ENCODE peak calls at places on chromosomes 4 and X, in ten cellular contexts. One of them, this sample, is unnamed.

GRCh38 chr4:1012031-1012739 is 759 bp downstream of the FGFRL1 start:
- DNase-seq in neural crest cell: no peak
- DNase-seq in mammary epithelial cell: peak; percentile 40
- DNase-seq in H1: no peak
- DNase-seq in PC-9: peak; percentile 58
- DNase-seq in NB4: peak; percentile 67
- DNase-seq in tibial nerve: no peak
- DNase-seq in cardiac muscle cell: peak; percentile 22
- DNase-seq in heart right ventricle: no peak
- DNase-seq in foreskin fibroblast: no peak
- DNase-seq in this sample: no peak

GRCh38 chr4:86387013-86387412 is 27.2 kb upstream of the MAPK10 start:
- DNase-seq in neural crest cell: no peak
- DNase-seq in mammary epithelial cell: no peak
- DNase-seq in H1: no peak
- DNase-seq in PC-9: no peak
- DNase-seq in NB4: peak; percentile 51
- DNase-seq in tibial nerve: no peak
- DNase-seq in cardiac muscle cell: no peak
- DNase-seq in heart right ventricle: no peak
- DNase-seq in foreskin fibroblast: no peak
- DNase-seq in this sample: no peak

GRCh38 chrX:103791826-103792458 is 15.3 kb downstream of the PLP1 start:
- DNase-seq in neural crest cell: no peak
- DNase-seq in mammary epithelial cell: no peak
- DNase-seq in H1: no peak
- DNase-seq in PC-9: no peak
- DNase-seq in NB4: no peak
- DNase-seq in tibial nerve: no peak
- DNase-seq in cardiac muscle cell: no peak
- DNase-seq in heart right ventricle: no peak
- DNase-seq in foreskin fibroblast: peak; percentile 26
- DNase-seq in this sample: no peak

GRCh38 chr4:15690020-15690809 is 8.6 kb downstream of the FAM200B start:
- DNase-seq in neural crest cell: no peak
- DNase-seq in mammary epithelial cell: peak; percentile 88
- DNase-seq in H1: no peak
- DNase-seq in PC-9: peak; percentile 88
- DNase-seq in NB4: peak; percentile 86
- DNase-seq in tibial nerve: no peak
- DNase-seq in cardiac muscle cell: no peak
- DNase-seq in heart right ventricle: peak; percentile 19
- DNase-seq in foreskin fibroblast: peak; percentile 69
- DNase-seq in this sample: no peak

GRCh38 chrX:141278306-141278705 is 36.0 kb upstream of the SPANXC start:
- DNase-seq in neural crest cell: peak; percentile 1
- DNase-seq in mammary epithelial cell: no peak
- DNase-seq in H1: peak; percentile 41
- DNase-seq in PC-9: no peak
- DNase-seq in NB4: peak; percentile 45
- DNase-seq in tibial nerve: no peak
- DNase-seq in cardiac muscle cell: peak; percentile 31
- DNase-seq in heart right ventricle: no peak
- DNase-seq in foreskin fibroblast: no peak
- DNase-seq in this sample: no peak

GRCh38 chr4:154120277-154120676 is 331.4 kb upstream of the SFRP2 start:
- DNase-seq in neural crest cell: no peak
- DNase-seq in mammary epithelial cell: no peak
- DNase-seq in H1: no peak
- DNase-seq in PC-9: no peak
- DNase-seq in NB4: no peak
- DNase-seq in tibial nerve: no peak
- DNase-seq in cardiac muscle cell: no peak
- DNase-seq in heart right ventricle: no peak
- DNase-seq in foreskin fibroblast: no peak
- DNase-seq in this sample: no peak

GRCh38 chr4:146960634-146961033 is 15.0 kb upstream of the TTC29 start:
- DNase-seq in neural crest cell: no peak
- DNase-seq in mammary epithelial cell: no peak
- DNase-seq in H1: no peak
- DNase-seq in PC-9: no peak
- DNase-seq in NB4: no peak
- DNase-seq in tibial nerve: no peak
- DNase-seq in cardiac muscle cell: no peak
- DNase-seq in heart right ventricle: no peak
- DNase-seq in foreskin fibroblast: no peak
- DNase-seq in this sample: no peak

GRCh38 chr4:1382776-1383727 is 23.2 kb downstream of the NKX1-1 start:
- DNase-seq in neural crest cell: no peak
- DNase-seq in mammary epithelial cell: no peak
- DNase-seq in H1: no peak
- DNase-seq in PC-9: no peak
- DNase-seq in NB4: no peak
- DNase-seq in tibial nerve: no peak
- DNase-seq in cardiac muscle cell: no peak
- DNase-seq in heart right ventricle: no peak
- DNase-seq in foreskin fibroblast: no peak
- DNase-seq in this sample: no peak

GRCh38 chrX:154021131-154021611 is 1.5 kb upstream of the IRAK1 start:
- DNase-seq in neural crest cell: no peak
- DNase-seq in mammary epithelial cell: no peak
- DNase-seq in H1: no peak
- DNase-seq in PC-9: no peak
- DNase-seq in NB4: peak; percentile 70
- DNase-seq in tibial nerve: no peak
- DNase-seq in cardiac muscle cell: no peak
- DNase-seq in heart right ventricle: no peak
- DNase-seq in foreskin fibroblast: peak; percentile 74
- DNase-seq in this sample: no peak

DNA sequence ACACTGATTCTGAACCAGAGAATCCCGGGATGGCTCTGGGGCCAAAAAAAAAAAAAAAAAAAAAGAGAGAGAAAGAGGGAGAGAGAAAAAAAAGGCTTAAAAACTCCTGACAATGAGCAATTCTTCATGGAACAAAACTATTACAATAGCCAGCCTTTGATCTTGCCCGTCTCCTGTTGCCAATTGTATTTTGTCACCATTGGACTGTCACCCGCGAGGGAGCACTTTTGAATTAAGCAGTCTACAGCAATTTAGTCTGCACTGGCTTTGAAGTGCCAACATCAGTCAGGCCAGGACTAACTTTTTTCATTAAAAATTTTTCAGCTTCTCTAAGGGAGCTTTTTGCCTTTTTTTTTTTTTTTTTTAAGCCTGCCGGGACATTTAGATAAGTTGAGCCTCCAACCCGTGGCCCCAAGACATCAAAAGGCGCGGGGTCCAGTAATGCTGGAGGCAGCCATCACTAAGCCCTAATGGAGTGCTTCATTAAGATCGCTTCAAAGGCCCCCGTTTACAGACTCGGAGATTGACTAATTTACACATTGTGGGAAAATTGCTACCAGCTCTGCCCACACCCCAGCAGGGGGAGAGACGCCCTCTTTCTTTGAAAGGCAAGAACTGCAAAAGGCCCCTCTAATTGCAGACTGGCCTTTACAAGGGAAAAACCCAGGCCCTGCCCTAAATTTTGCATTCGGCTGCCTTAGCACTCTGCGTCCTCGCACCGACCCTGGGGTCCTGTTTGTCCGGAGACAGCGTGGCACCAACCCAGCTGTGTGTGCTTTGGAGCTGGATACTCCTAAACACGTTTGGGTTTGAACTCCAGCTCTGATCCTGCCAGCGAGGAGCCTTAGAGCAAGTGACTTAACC is 98.1 kb upstream of the MSX1 start:
- DNase-seq in neural crest cell: peak; percentile 28
- DNase-seq in mammary epithelial cell: no peak
- DNase-seq in H1: peak; percentile 55
- DNase-seq in PC-9: no peak
- DNase-seq in NB4: peak; percentile 64
- DNase-seq in tibial nerve: no peak
- DNase-seq in cardiac muscle cell: peak; percentile 26
- DNase-seq in heart right ventricle: no peak
- DNase-seq in foreskin fibroblast: no peak
- DNase-seq in this sample: no peak
- TF ChIP-seq CTCF in neural crest cell: peak; percentile 49
- TF ChIP-seq CTCF in mammary epithelial cell: no peak
- TF ChIP-seq CTCF in H1: peak; percentile 73
- TF ChIP-seq CTCF in PC-9: no peak
- TF ChIP-seq CTCF in NB4: peak; percentile 74
- TF ChIP-seq CTCF in tibial nerve: no peak
- TF ChIP-seq CTCF in cardiac muscle cell: peak; percentile 30
- TF ChIP-seq CTCF in heart right ventricle: no peak
- TF ChIP-seq CTCF in foreskin fibroblast: peak; percentile 32
- TF ChIP-seq CTCF in this sample: no peak

DNA sequence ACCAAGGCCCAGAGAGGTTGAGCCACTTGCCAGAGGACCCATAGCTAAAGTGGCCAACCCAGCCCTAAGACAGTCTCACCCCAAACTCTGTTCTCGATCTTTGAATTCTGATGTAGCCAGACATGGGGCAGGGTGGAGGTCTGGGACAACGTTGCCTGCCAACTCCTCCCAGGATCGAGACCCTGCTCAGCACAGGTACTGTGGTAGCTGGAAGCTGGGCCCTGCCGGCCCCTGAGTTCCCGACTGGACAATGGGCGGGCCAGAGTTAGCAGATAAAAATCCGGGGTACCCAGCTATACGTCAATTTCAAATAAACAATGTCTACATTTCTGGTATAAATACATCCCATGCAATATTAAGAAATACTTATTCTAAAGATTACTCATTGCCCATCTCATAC is 35.3 kb downstream of the ADRA2C start:
- DNase-seq in neural crest cell: no peak
- DNase-seq in mammary epithelial cell: no peak
- DNase-seq in H1: no peak
- DNase-seq in PC-9: no peak
- DNase-seq in NB4: no peak
- DNase-seq in tibial nerve: no peak
- DNase-seq in cardiac muscle cell: no peak
- DNase-seq in heart right ventricle: no peak
- DNase-seq in foreskin fibroblast: no peak
- DNase-seq in this sample: no peak
- TF ChIP-seq CTCF in neural crest cell: no peak
- TF ChIP-seq CTCF in mammary epithelial cell: no peak
- TF ChIP-seq CTCF in H1: no peak
- TF ChIP-seq CTCF in PC-9: no peak
- TF ChIP-seq CTCF in NB4: no peak
- TF ChIP-seq CTCF in tibial nerve: no peak
- TF ChIP-seq CTCF in cardiac muscle cell: no peak
- TF ChIP-seq CTCF in heart right ventricle: no peak
- TF ChIP-seq CTCF in foreskin fibroblast: no peak
- TF ChIP-seq CTCF in this sample: no peak

GRCh38 chrX:72051589-72051988 is 80.1 kb downstream of the RTL5 start:
- DNase-seq in neural crest cell: no peak
- DNase-seq in mammary epithelial cell: no peak
- DNase-seq in H1: no peak
- DNase-seq in PC-9: no peak
- DNase-seq in NB4: no peak
- DNase-seq in tibial nerve: no peak
- DNase-seq in cardiac muscle cell: no peak
- DNase-seq in heart right ventricle: no peak
- DNase-seq in foreskin fibroblast: no peak
- DNase-seq in this sample: no peak

GRCh38 chrX:72045552-72046277 is 86.0 kb downstream of the RTL5 start:
- DNase-seq in neural crest cell: no peak
- DNase-seq in mammary epithelial cell: peak; percentile 62
- DNase-seq in H1: no peak
- DNase-seq in PC-9: no peak
- DNase-seq in NB4: no peak
- DNase-seq in tibial nerve: no peak
- DNase-seq in cardiac muscle cell: peak; percentile 85
- DNase-seq in heart right ventricle: no peak
- DNase-seq in foreskin fibroblast: no peak
- DNase-seq in this sample: no peak

GRCh38 chrX:72046447-72046846 is 85.3 kb downstream of the RTL5 start:
- DNase-seq in neural crest cell: no peak
- DNase-seq in mammary epithelial cell: no peak
- DNase-seq in H1: no peak
- DNase-seq in PC-9: no peak
- DNase-seq in NB4: no peak
- DNase-seq in tibial nerve: no peak
- DNase-seq in cardiac muscle cell: no peak
- DNase-seq in heart right ventricle: no peak
- DNase-seq in foreskin fibroblast: no peak
- DNase-seq in this sample: no peak

GRCh38 chrX:72050011-72050410 is 81.7 kb downstream of the RTL5 start:
- DNase-seq in neural crest cell: no peak
- DNase-seq in mammary epithelial cell: no peak
- DNase-seq in H1: no peak
- DNase-seq in PC-9: no peak
- DNase-seq in NB4: no peak
- DNase-seq in tibial nerve: no peak
- DNase-seq in cardiac muscle cell: no peak
- DNase-seq in heart right ventricle: no peak
- DNase-seq in foreskin fibroblast: no peak
- DNase-seq in this sample: no peak

DNA sequence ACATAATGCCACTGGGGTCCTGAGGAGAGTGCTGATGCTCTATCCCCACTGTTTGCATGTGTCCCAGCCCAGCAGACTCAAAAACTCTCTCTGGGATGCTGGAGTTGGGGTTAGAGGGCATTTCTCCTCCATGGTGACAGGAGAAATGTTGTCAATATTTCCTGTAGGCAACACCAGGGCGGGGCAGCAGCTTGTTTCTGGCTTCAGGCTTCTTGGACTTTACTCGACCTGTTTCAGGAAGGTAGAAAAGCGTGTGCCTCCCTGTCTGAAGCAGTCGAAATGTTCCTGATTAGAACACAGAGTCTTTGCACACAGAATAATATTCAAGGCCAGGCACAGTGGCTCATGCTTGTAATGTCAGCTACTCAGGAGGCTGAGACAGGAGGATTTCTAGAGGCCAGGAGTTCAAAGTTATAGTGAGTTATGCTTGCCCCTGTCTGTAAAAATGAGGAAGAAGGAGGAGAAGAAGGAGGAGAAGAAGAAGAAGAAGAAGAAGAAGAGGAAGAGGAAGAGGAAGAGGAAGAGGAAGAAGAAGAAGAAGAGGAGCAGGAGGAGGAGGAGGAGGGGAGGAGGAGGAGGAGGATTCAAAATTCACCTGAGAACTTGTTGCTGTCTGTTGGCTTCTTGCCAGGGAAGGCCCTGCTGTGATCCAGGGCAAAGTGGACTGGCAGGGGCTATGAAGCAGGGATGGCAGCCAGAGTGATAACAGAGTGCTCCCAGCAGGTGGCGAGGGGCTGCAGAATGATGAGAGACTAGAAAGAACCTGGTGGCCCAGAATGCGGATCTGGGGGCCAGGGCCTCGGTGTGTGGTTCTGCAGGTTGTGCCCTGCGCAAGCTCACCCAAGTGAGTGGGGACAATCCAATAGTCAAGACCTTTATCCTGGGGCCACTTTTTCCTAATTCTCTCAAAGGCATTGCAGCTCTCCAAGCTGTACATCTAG is 82.9 kb downstream of the RTL5 start:
- DNase-seq in neural crest cell: no peak
- DNase-seq in mammary epithelial cell: no peak
- DNase-seq in H1: no peak
- DNase-seq in PC-9: no peak
- DNase-seq in NB4: peak; percentile 38
- DNase-seq in tibial nerve: no peak
- DNase-seq in cardiac muscle cell: no peak
- DNase-seq in heart right ventricle: no peak
- DNase-seq in foreskin fibroblast: no peak
- DNase-seq in this sample: no peak
- TF ChIP-seq CTCF in neural crest cell: no peak
- TF ChIP-seq CTCF in mammary epithelial cell: no peak
- TF ChIP-seq CTCF in H1: no peak
- TF ChIP-seq CTCF in PC-9: no peak
- TF ChIP-seq CTCF in NB4: peak; percentile 15
- TF ChIP-seq CTCF in tibial nerve: no peak
- TF ChIP-seq CTCF in cardiac muscle cell: no peak
- TF ChIP-seq CTCF in heart right ventricle: no peak
- TF ChIP-seq CTCF in foreskin fibroblast: no peak
- TF ChIP-seq CTCF in this sample: no peak

GRCh38 chr4:97892596-97893266 is 250.5 kb downstream of the STPG2 start:
- DNase-seq in neural crest cell: no peak
- DNase-seq in mammary epithelial cell: no peak
- DNase-seq in H1: no peak
- DNase-seq in PC-9: no peak
- DNase-seq in NB4: no peak
- DNase-seq in tibial nerve: no peak
- DNase-seq in cardiac muscle cell: no peak
- DNase-seq in heart right ventricle: no peak
- DNase-seq in foreskin fibroblast: no peak
- DNase-seq in this sample: no peak
- TF ChIP-seq CTCF in neural crest cell: no peak
- TF ChIP-seq CTCF in mammary epithelial cell: no peak
- TF ChIP-seq CTCF in H1: no peak
- TF ChIP-seq CTCF in PC-9: no peak
- TF ChIP-seq CTCF in NB4: no peak
- TF ChIP-seq CTCF in tibial nerve: no peak
- TF ChIP-seq CTCF in cardiac muscle cell: no peak
- TF ChIP-seq CTCF in heart right ventricle: no peak
- TF ChIP-seq CTCF in foreskin fibroblast: no peak
- TF ChIP-seq CTCF in this sample: no peak

This sample was measured in GM10248.